ENCODE peak calls at places on chromosomes 2 and 18, in eight cellular contexts. K is stomach, Z is ovary, D is transverse colon, J is H1, V is HepG2, R is K562, C is SK-N-SH. A is an unnamed sample. For H3K36me3 and H3K9me3, the result is how much of the 10 kb centered on the place peaks cover.

GRCh38 chr2:189217546-189217945 is 38.0 kb upstream of the COL5A2 start:
- DNase-seq in Z (no peak), R (no peak), C (no peak), J (peak), K (no peak), V (no peak), D (no peak), A (no peak)

GRCh38 chr2:152491139-152491472 is 156.1 kb downstream of the FMNL2 start:
- DNase-seq in Z (peak), C (no peak), K (no peak), D (no peak), J (no peak), R (no peak), V (no peak), A (peak)

GRCh38 chr2:121634354-121635307 is 14.6 kb downstream of the CLASP1 start:
- DNase-seq in C (no peak), V (no peak), D (no peak), K (no peak), Z (no peak), R (no peak), J (no peak), A (no peak)

GRCh38 chr2:32278476-32278853 is 761 bp downstream of the YIPF4 start:
- DNase-seq in V (no peak), Z (no peak), R (no peak), K (no peak), J (no peak), D (no peak), C (no peak), A (no peak)

GRCh38 chr2:194550702-194551101 is 1106.3 kb upstream of the SLC39A10 start:
- DNase-seq in C (no peak), K (no peak), V (no peak), D (no peak), Z (no peak), J (no peak), R (no peak), A (no peak)

GRCh38 chr18:3654442-3655253 is 204.7 kb downstream of the TGIF1 start:
- DNase-seq in D (no peak), K (no peak), R (no peak), C (peak), Z (no peak), V (peak), J (no peak), A (no peak)

GRCh38 chr2:112433932-112434730 is 686 bp upstream of the RGPD8 start:
- DNase-seq in R (no peak), K (no peak), D (no peak), Z (peak), V (no peak), C (no peak), J (peak), A (no peak)

GRCh38 chr2:32835148-32835547 is 111.6 kb upstream of the LTBP1 start:
- DNase-seq in K (no peak), R (no peak), D (no peak), Z (no peak), C (no peak), V (no peak), J (no peak), A (no peak)

GRCh38 chr18:9000736-9001135 is 101.8 kb upstream of the NDUFV2 start:
- DNase-seq in J (no peak), R (no peak), Z (no peak), C (no peak), K (no peak), V (no peak), D (no peak), A (no peak)

GRCh38 chr2:157938556-157938955 is 62.4 kb upstream of the ACVR1 start:
- DNase-seq in D (no peak), R (no peak), J (no peak), Z (no peak), K (no peak), C (no peak), V (no peak), A (no peak)

GRCh38 chr18:36568487-36568886 is 260.3 kb downstream of the TPGS2 start:
- DNase-seq in C (no peak), V (no peak), Z (no peak), R (no peak), J (no peak), D (no peak), K (no peak), A (no peak)

GRCh38 chr2:196208915-196209314 is 37.5 kb upstream of the STK17B start:
- DNase-seq in J (no peak), R (no peak), C (no peak), K (no peak), Z (no peak), V (no peak), D (no peak), A (no peak)

GRCh38 chr18:12253517-12254136 is 534 bp upstream of the CIDEA start:
- DNase-seq in C (no peak), K (no peak), J (peak), D (no peak), Z (no peak), V (no peak), R (no peak), A (no peak)

GRCh38 chr2:178910005-178910404 is 102.8 kb upstream of the TTN start:
- DNase-seq in R (no peak), K (no peak), D (no peak), J (no peak), C (no peak), Z (no peak), V (no peak), A (no peak)

GRCh38 chr2:56473524-56473923 is 289.7 kb downstream of the CCDC85A start:
- DNase-seq in R (no peak), Z (no peak), V (no peak), D (no peak), J (no peak), K (no peak), C (no peak), A (no peak)

GRCh38 chr2:114661926-114662670 is 219.7 kb downstream of the DPP10 start:
- DNase-seq in K (no peak), Z (no peak), V (no peak), D (no peak), C (peak), R (no peak), J (peak), A (no peak)

GRCh38 chr18:74899554-74899953 is 301.9 kb downstream of the ZNF407 start:
- DNase-seq in C (no peak), K (peak), D (no peak), Z (peak), R (no peak), J (no peak), V (no peak), A (peak)

GRCh38 chr2:1674766-1675397 is 69.4 kb downstream of the PXDN start:
- DNase-seq in D (no peak), J (no peak), R (no peak), Z (no peak), V (no peak), K (peak), C (no peak), A (no peak)

GRCh38 chr2:101627284-101628049 is 70.0 kb upstream of the MAP4K4 start:
- DNase-seq in D (no peak), J (no peak), R (no peak), K (no peak), C (no peak), Z (no peak), V (peak), A (no peak)

GRCh38 chr18:73249030-73249429 is 381.2 kb upstream of the NETO1 start:
- DNase-seq in R (no peak), C (no peak), V (no peak), K (no peak), Z (no peak), D (no peak), J (no peak), A (no peak)

GRCh38 chr2:167965907-167966306 is 281.5 kb downstream of the STK39 start:
- DNase-seq in Z (no peak), D (no peak), K (no peak), V (no peak), R (no peak), J (no peak), C (no peak), A (no peak)

DNA sequence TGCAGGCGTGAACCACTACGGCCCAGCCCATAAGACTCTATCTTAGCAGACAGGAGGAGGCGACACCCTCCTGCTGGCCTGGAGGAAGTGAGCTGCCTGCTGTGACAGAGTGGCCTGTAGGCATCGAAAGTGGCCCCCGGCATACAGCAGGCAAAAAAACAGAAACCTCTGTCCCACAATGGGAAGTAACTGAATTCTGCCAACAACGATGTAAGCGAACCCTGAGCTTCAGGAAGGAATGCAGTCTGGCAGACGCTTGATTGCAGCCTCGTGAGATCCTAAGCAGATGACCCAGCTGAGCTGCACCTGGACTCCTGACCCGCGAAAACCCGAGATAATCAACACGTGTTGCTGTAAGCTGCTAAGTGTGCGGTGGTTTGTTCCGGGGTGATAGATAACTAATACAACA is 13.6 kb downstream of the MRO start:
- DNase-seq in D (peak), C (no peak), K (no peak), J (no peak), V (peak), R (no peak), Z (no peak), A (no peak)
- TF ChIP-seq EP300 in D (no peak), C (no peak), K (no peak), J (no peak), V (no peak), R (no peak), Z (no peak), A (no peak)

GRCh38 chr2:11629215-11629614 is 40.8 kb downstream of the NTSR2 start:
- DNase-seq in Z (no peak), D (no peak), V (no peak), R (no peak), C (no peak), K (no peak), J (no peak), A (no peak)

GRCh38 chr2:11630855-11631254 is 39.1 kb downstream of the NTSR2 start:
- DNase-seq in Z (no peak), V (no peak), D (no peak), R (no peak), J (no peak), K (no peak), C (no peak), A (no peak)

GRCh38 chr2:11629851-11630250 is 40.1 kb downstream of the NTSR2 start:
- DNase-seq in D (no peak), C (no peak), K (no peak), R (no peak), J (no peak), Z (no peak), V (no peak), A (no peak)

GRCh38 chr2:11633923-11634478 is 36.0 kb downstream of the NTSR2 start:
- DNase-seq in C (no peak), K (no peak), Z (no peak), V (no peak), R (no peak), J (no peak), D (no peak), A (no peak)

GRCh38 chr2:11631462-11631861 is 38.5 kb downstream of the NTSR2 start:
- DNase-seq in V (no peak), R (no peak), J (no peak), D (no peak), K (no peak), Z (no peak), C (no peak), A (no peak)
- H3K36me3 ChIP-seq in V (half or more), R (under half), J (under half), D (under half), K (under half), Z (under half), C (under half), A (under half)

GRCh38 chr2:241947401-241947800 is 77.9 kb downstream of the RTP5 start:
- DNase-seq in D (no peak), K (no peak), C (no peak), V (no peak), Z (no peak), R (no peak), J (no peak), A (no peak)

GRCh38 chr2:241945803-241946202 is 76.3 kb downstream of the RTP5 start:
- DNase-seq in J (no peak), V (no peak), R (no peak), K (no peak), Z (no peak), C (no peak), D (no peak), A (no peak)

GRCh38 chr2:241945311-241945710 is 75.8 kb downstream of the RTP5 start:
- DNase-seq in C (no peak), K (no peak), Z (no peak), V (no peak), D (no peak), R (no peak), J (no peak), A (no peak)

GRCh38 chr2:241947004-241947350 is 77.4 kb downstream of the RTP5 start:
- DNase-seq in V (no peak), K (no peak), C (no peak), R (no peak), J (no peak), Z (no peak), D (no peak), A (no peak)

DNA sequence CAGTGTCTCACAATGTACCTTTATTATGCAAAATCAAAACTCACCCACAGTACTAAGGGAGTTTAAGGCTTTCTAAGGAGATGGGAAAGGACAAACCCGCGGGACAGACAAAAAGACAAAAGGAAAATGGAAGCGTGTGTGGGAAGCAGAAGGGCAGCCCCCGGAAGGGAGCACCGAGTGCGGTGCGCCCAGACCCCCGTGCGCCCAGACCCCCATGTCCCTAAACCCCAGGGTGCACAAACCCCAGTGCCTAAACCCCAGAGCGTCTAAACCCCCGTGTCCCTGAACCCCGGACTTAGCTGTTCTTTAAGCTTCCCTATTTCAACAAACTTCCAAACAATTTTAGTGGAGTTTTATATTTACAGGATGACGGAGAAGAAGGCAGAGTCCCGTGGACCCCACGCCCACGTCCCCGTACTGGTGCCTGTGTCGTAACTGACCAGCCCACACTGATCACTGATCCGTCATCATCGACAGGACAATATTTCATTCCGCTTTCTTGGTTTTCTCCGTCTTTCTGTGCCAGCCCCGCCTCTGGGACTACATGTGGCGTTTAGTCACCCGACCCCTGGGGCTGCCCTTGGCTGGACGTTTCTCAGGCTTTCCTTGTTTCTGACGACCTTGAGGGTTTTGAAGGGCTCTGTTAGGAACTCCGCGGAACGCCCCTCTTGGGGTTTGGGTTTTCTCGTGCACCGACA is 76.9 kb downstream of the RTP5 start:
- DNase-seq in R (no peak), K (no peak), D (no peak), J (no peak), C (no peak), Z (no peak), V (no peak), A (no peak)
- H3K9me3 ChIP-seq in R (under half), K (under half), D (under half), J (under half), C (under half), Z (under half), V (under half), A (under half)

GRCh38 chr2:59502981-59503380 is 1050.5 kb downstream of the BCL11A start:
- DNase-seq in C (no peak), R (no peak), K (no peak), Z (no peak), V (no peak), J (no peak), D (no peak), A (no peak)
- TF ChIP-seq EP300 in C (no peak), R (no peak), K (no peak), Z (no peak), V (no peak), J (no peak), D (no peak), A (no peak)

DNA sequence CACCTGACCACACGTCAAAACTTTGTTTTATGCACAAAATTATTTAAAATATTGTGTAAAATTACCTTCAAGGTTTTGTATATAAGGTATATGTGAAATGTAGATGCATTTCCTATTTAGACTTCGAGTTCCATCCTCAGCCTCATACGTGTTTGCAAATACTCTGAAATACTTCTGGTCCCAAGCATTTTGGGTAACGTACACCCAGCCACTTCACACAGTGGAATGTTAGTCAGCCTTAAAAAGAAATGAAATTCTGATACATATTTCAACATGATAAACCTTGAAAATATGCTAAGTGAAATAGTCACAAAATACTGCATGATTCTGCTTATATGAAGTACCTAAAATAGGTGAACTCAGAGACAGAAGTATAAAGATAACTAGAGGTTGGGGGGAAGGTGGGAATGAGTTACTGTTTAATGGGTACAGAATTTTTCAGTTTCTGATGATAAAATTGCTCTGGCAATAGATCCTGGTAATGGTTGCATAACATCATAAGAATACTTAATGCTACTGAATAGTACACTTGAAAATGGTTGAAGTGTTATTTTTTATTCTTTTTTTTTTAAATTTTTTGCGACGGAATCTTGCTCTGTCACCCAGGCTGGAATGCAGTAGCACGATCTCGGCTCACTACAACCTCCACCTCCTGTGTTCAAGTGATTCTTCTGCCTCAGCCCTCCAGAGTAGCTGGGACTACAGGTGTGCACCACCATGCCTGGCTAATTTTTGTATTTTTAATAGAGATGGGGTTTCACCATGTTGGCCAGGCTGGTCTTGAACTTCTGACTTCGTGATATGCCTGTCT is 24.0 kb downstream of the NOP58 start:
- DNase-seq in C (no peak), J (peak), Z (no peak), K (no peak), D (no peak), V (no peak), R (no peak), A (no peak)
- H3K36me3 ChIP-seq in C (under half), J (half or more), Z (under half), K (half or more), D (under half), V (under half), R (half or more), A (under half)

DNA sequence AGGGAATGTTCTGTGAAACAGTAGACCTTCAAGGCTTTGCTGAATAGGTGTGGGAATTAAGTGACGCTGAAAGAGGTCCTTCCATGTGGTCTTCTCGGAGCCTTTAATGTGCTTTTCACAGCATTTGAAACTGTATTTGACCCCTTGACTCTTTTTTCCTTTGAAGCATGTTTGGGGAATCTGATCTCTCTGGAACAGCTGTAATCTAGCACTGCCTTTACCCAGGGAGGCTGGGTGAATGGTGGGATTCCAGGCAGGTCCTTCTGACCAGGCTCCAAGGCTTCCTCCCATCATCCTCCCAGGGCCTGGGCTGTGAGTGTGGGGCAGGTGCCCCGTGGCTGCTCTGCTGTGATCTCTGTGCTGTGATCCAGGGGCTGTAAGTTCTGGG is 4.2 kb downstream of the ZAP70 start:
- DNase-seq in D (no peak), Z (no peak), J (no peak), R (no peak), K (no peak), V (no peak), C (no peak), A (no peak)
- H3K9me3 ChIP-seq in D (under half), Z (under half), J (under half), R (under half), K (under half), V (under half), C (under half), A (under half)

GRCh38 chr2:235171511-235172130 is 219.8 kb downstream of the SH3BP4 start:
- DNase-seq in J (no peak), C (peak), Z (no peak), D (no peak), K (no peak), V (no peak), R (no peak), A (no peak)
- TF ChIP-seq EP300 in J (no peak), C (no peak), Z (no peak), D (no peak), K (no peak), V (no peak), R (no peak), A (no peak)

DNA sequence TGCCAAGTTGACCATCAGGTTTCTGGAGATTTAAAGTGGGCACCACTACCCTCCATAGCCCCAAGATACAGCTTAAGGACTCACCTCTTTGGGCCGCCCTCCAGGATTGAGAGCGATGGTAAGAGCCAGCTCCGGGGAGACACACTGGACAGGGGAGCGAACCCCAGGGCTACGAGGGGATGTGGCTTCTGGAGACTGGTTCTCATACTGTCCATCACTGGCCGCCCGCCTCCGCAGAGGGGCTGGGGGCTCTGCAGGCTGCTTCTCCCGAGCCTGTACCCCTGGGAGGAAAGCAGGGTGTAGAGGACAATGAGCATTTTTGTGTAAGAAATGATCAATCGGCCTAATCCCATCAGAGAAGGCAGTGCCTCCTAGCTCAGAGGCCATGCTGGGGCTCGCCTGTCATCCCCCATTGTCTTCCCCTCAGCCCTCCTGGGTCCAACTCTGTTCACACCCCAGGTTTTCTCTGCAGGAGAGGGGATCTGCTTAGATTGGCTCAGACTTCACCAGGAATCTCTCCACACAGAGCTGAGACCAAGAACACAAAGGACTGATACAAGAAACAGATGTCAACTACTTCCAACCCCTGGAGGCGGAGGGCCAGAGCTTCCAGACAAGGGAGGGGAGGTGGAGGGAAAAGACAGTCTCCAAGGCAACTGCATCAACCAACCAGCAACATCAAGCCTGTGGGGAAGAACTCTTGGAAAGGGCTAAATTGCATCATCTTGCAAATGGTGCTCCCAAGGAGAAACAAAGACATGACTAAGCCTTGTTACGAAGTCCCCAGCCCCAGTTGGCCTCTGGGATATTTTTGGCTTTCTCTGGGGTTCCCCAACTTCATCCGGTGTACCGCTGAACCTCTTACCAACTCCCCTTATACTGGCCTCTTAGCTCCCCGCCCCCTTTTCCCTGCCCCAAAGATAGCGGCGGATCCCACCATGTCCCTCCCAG is 166.6 kb downstream of the TNS1 start:
- DNase-seq in Z (no peak), C (peak), K (no peak), V (no peak), J (no peak), R (no peak), D (peak), A (peak)
- H3K36me3 ChIP-seq in Z (under half), C (under half), K (under half), V (under half), J (under half), R (under half), D (under half), A (under half)